ENCODE peak calls at places on chromosomes 5 and 9, in four cellular contexts. O is DND-41, R is GM12878, J is neural progenitor cell. A is an unnamed sample.

GRCh38 chr5:73160239-73160671 is 12.7 kb upstream of the TMEM174 start:
- DNase-seq in O (peak), R (peak), J (no peak), A (peak)

GRCh38 chr5:86716121-86716520 is 98.4 kb downstream of the COX7C start:
- DNase-seq in O (no peak), R (no peak), J (peak), A (no peak)

GRCh38 chr5:14838396-14839319 is 32.9 kb downstream of the ANKH start:
- DNase-seq in O (no peak), R (no peak), J (no peak), A (no peak)

GRCh38 chr5:11072556-11072955 is 311.5 kb upstream of the DAP start:
- DNase-seq in O (no peak), R (no peak), J (no peak), A (no peak)

GRCh38 chr5:13214182-13214581 is 730.3 kb downstream of the DNAH5 start:
- DNase-seq in O (no peak), R (no peak), J (no peak), A (no peak)

GRCh38 chr5:78280261-78280660 is 14.2 kb downstream of the AP3B1 start:
- DNase-seq in O (no peak), R (no peak), J (no peak), A (no peak)

GRCh38 chr9:134381262-134381661 is 55.0 kb downstream of the RXRA start:
- DNase-seq in O (no peak), R (no peak), J (no peak), A (no peak)

GRCh38 chr5:139698461-139699146 is 50.5 kb downstream of the CXXC5 start:
- DNase-seq in O (peak), R (no peak), J (peak), A (no peak)

GRCh38 chr9:136136127-136136445 is 17.4 kb upstream of the TMEM250 start:
- DNase-seq in O (no peak), R (no peak), J (no peak), A (no peak)

GRCh38 chr5:98454904-98455303 is 318.6 kb upstream of the RGMB start:
- DNase-seq in O (no peak), R (no peak), J (no peak), A (no peak)

GRCh38 chr5:143284002-143284401 is 119.5 kb downstream of the NR3C1 start:
- DNase-seq in O (no peak), R (no peak), J (no peak), A (no peak)

GRCh38 chr5:159061834-159062530 is 37.7 kb downstream of the EBF1 start:
- DNase-seq in O (no peak), R (no peak), J (peak), A (no peak)

GRCh38 chr9:111902396-111903147 is 6.0 kb downstream of the UGCG start:
- DNase-seq in O (no peak), R (no peak), J (no peak), A (no peak)

GRCh38 chr9:5430912-5431311 is 6.8 kb downstream of the PLGRKT start:
- DNase-seq in O (no peak), R (no peak), J (no peak), A (no peak)

GRCh38 chr9:136695435-136695895 is 8.2 kb upstream of the AGPAT2 start:
- DNase-seq in O (no peak), R (no peak), J (no peak), A (no peak)

GRCh38 chr9:128675382-128675781 is 13.6 kb upstream of the SET start:
- DNase-seq in O (no peak), R (no peak), J (no peak), A (no peak)

GRCh38 chr9:31542384-31543055 is 841.9 kb upstream of the ACO1 start:
- DNase-seq in O (no peak), R (peak), J (peak), A (peak)

GRCh38 chr5:118775790-118776499 is 212.4 kb downstream of the DTWD2 start:
- DNase-seq in O (no peak), R (no peak), J (no peak), A (peak)

GRCh38 chr5:109803854-109804253 is 114.1 kb downstream of the MAN2A1 start:
- DNase-seq in O (no peak), R (no peak), J (no peak), A (no peak)

GRCh38 chr5:78269088-78269703 is 25.3 kb downstream of the AP3B1 start:
- DNase-seq in O (no peak), R (no peak), J (no peak), A (peak)

GRCh38 chr5:165139730-165140129 is 1634.3 kb downstream of the MAT2B start:
- DNase-seq in O (no peak), R (no peak), J (no peak), A (no peak)

GRCh38 chr9:128409998-128410397 is 10.7 kb upstream of the CERCAM start:
- DNase-seq in O (no peak), R (no peak), J (peak), A (no peak)

GRCh38 chr5:494667-495255 is 29.5 kb downstream of the SLC9A3 start:
- DNase-seq in O (no peak), R (no peak), J (no peak), A (no peak)

GRCh38 chr5:491856-492155 is 32.4 kb downstream of the SLC9A3 start:
- DNase-seq in O (no peak), R (no peak), J (no peak), A (no peak)

GRCh38 chr5:493758-494157 is 30.5 kb downstream of the SLC9A3 start:
- DNase-seq in O (no peak), R (no peak), J (no peak), A (no peak)

GRCh38 chr5:492314-492893 is 31.8 kb downstream of the SLC9A3 start:
- DNase-seq in O (no peak), R (no peak), J (no peak), A (no peak)

DNA sequence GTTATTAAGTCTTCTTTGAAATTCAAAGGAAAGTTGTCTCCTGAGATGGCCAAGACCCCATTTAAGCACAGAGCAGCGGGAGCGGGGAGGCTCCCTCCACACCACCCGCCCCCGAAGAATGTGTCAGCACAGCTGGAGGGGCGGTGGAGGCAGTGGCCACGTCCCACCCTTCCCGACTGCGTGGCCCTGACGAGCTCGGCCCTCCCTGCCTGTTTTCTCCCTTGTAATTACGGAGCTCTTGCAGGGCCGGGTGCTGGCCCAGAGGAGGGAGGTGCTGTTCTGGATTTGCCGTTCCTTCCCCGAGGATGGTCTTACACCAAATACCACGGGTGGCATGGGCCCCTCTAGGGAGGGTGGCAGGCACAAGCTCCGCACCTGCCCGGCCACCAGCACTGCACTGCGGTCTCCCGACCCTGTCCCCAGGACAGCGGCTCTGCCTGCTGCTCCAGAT is 31.0 kb downstream of the SLC9A3 start:
- DNase-seq in O (no peak), R (no peak), J (no peak), A (no peak)
- TF ChIP-seq EZH2 in O (no peak), R (no peak), J (peak), A (no peak)

GRCh38 chr5:126801174-126801991 is 24.4 kb downstream of the LMNB1 start:
- DNase-seq in O (no peak), R (no peak), J (no peak), A (no peak)

GRCh38 chr5:126805108-126805507 is 28.2 kb downstream of the LMNB1 start:
- DNase-seq in O (no peak), R (no peak), J (no peak), A (no peak)

GRCh38 chr5:126799780-126800179 is 22.8 kb downstream of the LMNB1 start:
- DNase-seq in O (no peak), R (no peak), J (no peak), A (no peak)

GRCh38 chr5:126801992-126802294 is 25.0 kb downstream of the LMNB1 start:
- DNase-seq in O (no peak), R (no peak), J (no peak), A (peak)
- TF ChIP-seq CTCF in O (peak), R (peak), J (no peak), A (peak)

GRCh38 chr9:120385606-120386389 is 194.2 kb downstream of the CDK5RAP2 start:
- DNase-seq in O (no peak), R (no peak), J (no peak), A (no peak)
- H3K9ac ChIP-seq in O (no peak), R (no peak), J (no peak), A (no peak)

GRCh38 chr9:130938652-130939404 is at the start of gene FIBCD1:
- DNase-seq in O (no peak), R (no peak), J (peak), A (no peak)
- TF ChIP-seq EZH2 in O (no peak), R (no peak), J (no peak), A (peak)

DNA sequence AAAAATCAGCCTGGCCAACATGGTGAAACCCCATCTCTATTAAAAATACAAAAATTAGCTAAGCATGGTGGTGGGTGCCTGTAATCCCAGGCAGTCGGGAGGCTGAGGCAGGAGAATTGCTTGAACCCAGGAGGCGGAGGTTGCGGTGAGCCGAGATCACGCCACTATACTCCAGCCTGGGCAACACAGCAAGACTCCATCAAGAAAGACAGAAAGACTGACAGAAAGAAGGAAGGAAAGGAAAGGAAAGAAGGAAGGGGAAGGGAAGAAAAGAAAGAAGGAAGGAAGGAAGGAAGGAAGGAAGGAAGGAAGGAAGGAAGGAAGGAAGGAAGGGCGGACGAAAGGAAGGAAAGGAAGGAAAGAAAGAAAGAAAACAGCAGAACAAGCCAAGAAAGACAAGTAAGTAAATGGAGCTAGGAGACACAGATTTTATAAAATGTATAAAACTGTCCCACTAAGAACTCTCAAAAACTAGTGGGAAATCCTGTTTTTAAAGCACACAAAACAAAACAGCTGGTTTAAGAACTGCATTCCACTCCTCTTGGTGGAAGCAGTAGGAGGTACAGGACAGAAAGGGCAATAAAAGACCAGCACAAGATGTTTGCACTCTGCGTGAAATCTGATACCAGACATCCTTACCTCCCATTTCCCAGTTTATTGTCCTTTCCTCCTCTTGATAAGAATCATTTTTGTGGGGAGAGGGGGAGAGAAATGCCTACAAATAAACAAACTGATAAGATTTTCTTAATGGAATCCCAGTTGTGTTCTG is 46.7 kb downstream of the MYO10 start:
- DNase-seq in O (no peak), R (no peak), J (peak), A (no peak)
- TF ChIP-seq CTCF in O (no peak), R (no peak), J (no peak), A (no peak)